ENCODE peak calls at places on chromosomes 3 and 15, in seven cellular contexts. One of them, this sample, is unnamed.

GRCh38 chr3:5463986-5464385 is 276.5 kb downstream of the EDEM1 start:
- DNase-seq in transverse colon: no peak
- DNase-seq in fibroblast of mammary gland: no peak
- DNase-seq in dorsolateral prefrontal cortex: no peak
- DNase-seq in upper lobe of right lung: no peak
- DNase-seq in keratinocyte: no peak
- DNase-seq in stomach: no peak
- DNase-seq in this sample: no peak

GRCh38 chr15:59208850-59209249 is 2.2 kb downstream of the LDHAL6B start:
- DNase-seq in fibroblast of mammary gland: no peak
- DNase-seq in stomach: no peak
- DNase-seq in dorsolateral prefrontal cortex: no peak
- DNase-seq in transverse colon: no peak
- DNase-seq in upper lobe of right lung: no peak
- DNase-seq in keratinocyte: no peak
- DNase-seq in this sample: no peak

GRCh38 chr3:23405081-23405480 is 202.0 kb downstream of the UBE2E2 start:
- DNase-seq in upper lobe of right lung: no peak
- DNase-seq in keratinocyte: no peak
- DNase-seq in dorsolateral prefrontal cortex: no peak
- DNase-seq in fibroblast of mammary gland: no peak
- DNase-seq in stomach: no peak
- DNase-seq in transverse colon: no peak
- DNase-seq in this sample: no peak

GRCh38 chr15:62568004-62568403 is 402.9 kb upstream of the C2CD4B start:
- DNase-seq in stomach: no peak
- DNase-seq in transverse colon: peak
- DNase-seq in fibroblast of mammary gland: no peak
- DNase-seq in dorsolateral prefrontal cortex: no peak
- DNase-seq in upper lobe of right lung: no peak
- DNase-seq in keratinocyte: no peak
- DNase-seq in this sample: no peak

GRCh38 chr3:186909078-186909853 is 21.1 kb upstream of the ST6GAL1 start:
- DNase-seq in stomach: peak
- DNase-seq in transverse colon: peak
- DNase-seq in keratinocyte: no peak
- DNase-seq in fibroblast of mammary gland: no peak
- DNase-seq in upper lobe of right lung: no peak
- DNase-seq in dorsolateral prefrontal cortex: no peak
- DNase-seq in this sample: no peak

GRCh38 chr15:51781506-51781905 is 30.1 kb downstream of the TMOD2 start:
- DNase-seq in dorsolateral prefrontal cortex: no peak
- DNase-seq in transverse colon: no peak
- DNase-seq in fibroblast of mammary gland: no peak
- DNase-seq in keratinocyte: no peak
- DNase-seq in stomach: no peak
- DNase-seq in upper lobe of right lung: no peak
- DNase-seq in this sample: no peak

GRCh38 chr3:172624999-172625398 is 85.9 kb downstream of the NCEH1 start:
- DNase-seq in upper lobe of right lung: no peak
- DNase-seq in transverse colon: no peak
- DNase-seq in keratinocyte: no peak
- DNase-seq in dorsolateral prefrontal cortex: no peak
- DNase-seq in stomach: no peak
- DNase-seq in fibroblast of mammary gland: no peak
- DNase-seq in this sample: no peak

GRCh38 chr3:100865442-100865841 is 127.8 kb downstream of the ABI3BP start:
- DNase-seq in keratinocyte: no peak
- DNase-seq in fibroblast of mammary gland: peak
- DNase-seq in transverse colon: no peak
- DNase-seq in upper lobe of right lung: no peak
- DNase-seq in stomach: no peak
- DNase-seq in dorsolateral prefrontal cortex: no peak
- DNase-seq in this sample: no peak

GRCh38 chr3:134364061-134364935 is 9.9 kb downstream of the AMOTL2 start:
- DNase-seq in fibroblast of mammary gland: peak
- DNase-seq in dorsolateral prefrontal cortex: peak
- DNase-seq in upper lobe of right lung: peak
- DNase-seq in keratinocyte: no peak
- DNase-seq in transverse colon: peak
- DNase-seq in stomach: peak
- DNase-seq in this sample: peak

GRCh38 chr3:182692685-182693084 is 100.6 kb upstream of the ATP11B start:
- DNase-seq in stomach: no peak
- DNase-seq in dorsolateral prefrontal cortex: no peak
- DNase-seq in upper lobe of right lung: no peak
- DNase-seq in fibroblast of mammary gland: no peak
- DNase-seq in keratinocyte: no peak
- DNase-seq in transverse colon: no peak
- DNase-seq in this sample: no peak

GRCh38 chr3:196124608-196125007 is 42.7 kb upstream of the TFRC start:
- DNase-seq in stomach: no peak
- DNase-seq in transverse colon: no peak
- DNase-seq in keratinocyte: no peak
- DNase-seq in fibroblast of mammary gland: no peak
- DNase-seq in dorsolateral prefrontal cortex: no peak
- DNase-seq in upper lobe of right lung: no peak
- DNase-seq in this sample: no peak

GRCh38 chr3:165696496-165696895 is 140.7 kb downstream of the BCHE start:
- DNase-seq in fibroblast of mammary gland: peak
- DNase-seq in upper lobe of right lung: no peak
- DNase-seq in keratinocyte: no peak
- DNase-seq in stomach: no peak
- DNase-seq in transverse colon: no peak
- DNase-seq in dorsolateral prefrontal cortex: no peak
- DNase-seq in this sample: no peak

GRCh38 chr3:42711491-42712343 is 9.1 kb upstream of the HHATL start:
- DNase-seq in transverse colon: no peak
- DNase-seq in stomach: no peak
- DNase-seq in upper lobe of right lung: peak
- DNase-seq in keratinocyte: no peak
- DNase-seq in dorsolateral prefrontal cortex: peak
- DNase-seq in fibroblast of mammary gland: peak
- DNase-seq in this sample: no peak
- TF ChIP-seq CTCF in transverse colon: no peak
- TF ChIP-seq CTCF in stomach: no peak
- TF ChIP-seq CTCF in upper lobe of right lung: no peak
- TF ChIP-seq CTCF in keratinocyte: no peak
- TF ChIP-seq CTCF in dorsolateral prefrontal cortex: no peak
- TF ChIP-seq CTCF in fibroblast of mammary gland: peak
- TF ChIP-seq CTCF in this sample: peak

DNA sequence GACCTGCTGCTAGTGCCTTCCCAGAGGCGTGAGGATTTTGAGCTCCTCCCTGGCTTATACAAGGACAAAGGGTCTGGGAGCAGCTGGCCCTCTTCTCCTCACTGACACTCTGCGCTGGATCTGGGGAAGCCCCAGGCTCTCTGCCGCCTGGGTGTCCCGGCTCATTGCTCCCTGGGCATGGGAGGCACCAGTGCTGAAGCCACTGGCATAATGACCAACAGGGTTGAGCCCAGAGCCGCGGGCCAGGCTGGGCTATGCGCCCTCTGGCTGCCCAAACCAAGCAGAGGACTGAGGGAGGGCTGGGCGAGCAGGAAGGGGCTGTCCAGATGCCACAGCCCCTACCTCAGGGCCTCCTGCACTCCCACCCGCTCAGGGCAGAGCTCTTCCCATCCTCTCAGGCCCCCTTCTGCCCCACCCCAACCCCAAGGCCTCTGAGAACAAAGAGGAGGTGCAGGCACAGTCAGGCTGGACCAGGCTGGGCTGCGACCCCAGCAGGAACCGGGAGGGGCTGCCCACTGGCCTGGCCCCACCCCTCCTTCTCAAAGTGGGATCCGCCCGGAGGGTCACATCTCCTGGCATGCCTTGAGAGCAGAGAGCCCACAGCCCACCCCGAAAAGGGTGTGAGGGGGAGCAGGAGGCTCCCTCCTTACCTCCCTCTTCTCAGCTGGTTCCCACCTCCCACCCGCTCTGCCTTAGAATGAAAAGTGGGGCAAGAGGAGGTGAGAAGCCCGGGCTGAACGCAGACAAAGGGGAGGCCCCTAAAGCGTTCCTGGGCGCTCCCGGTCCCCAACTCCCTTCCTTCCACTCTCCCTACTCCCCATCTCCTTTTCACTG is 1.5 kb downstream of the LINGO1 start:
- DNase-seq in keratinocyte: no peak
- DNase-seq in dorsolateral prefrontal cortex: peak
- DNase-seq in upper lobe of right lung: no peak
- DNase-seq in transverse colon: peak
- DNase-seq in fibroblast of mammary gland: no peak
- DNase-seq in stomach: no peak
- DNase-seq in this sample: no peak
- TF ChIP-seq CTCF in keratinocyte: peak
- TF ChIP-seq CTCF in dorsolateral prefrontal cortex: peak
- TF ChIP-seq CTCF in upper lobe of right lung: peak
- TF ChIP-seq CTCF in transverse colon: no peak
- TF ChIP-seq CTCF in fibroblast of mammary gland: no peak
- TF ChIP-seq CTCF in stomach: no peak
- TF ChIP-seq CTCF in this sample: peak

GRCh38 chr3:40240921-40241320 is 68.6 kb upstream of the EIF1B start:
- DNase-seq in fibroblast of mammary gland: no peak
- DNase-seq in transverse colon: no peak
- DNase-seq in dorsolateral prefrontal cortex: no peak
- DNase-seq in upper lobe of right lung: no peak
- DNase-seq in stomach: no peak
- DNase-seq in keratinocyte: no peak
- DNase-seq in this sample: no peak
- TF ChIP-seq CTCF in fibroblast of mammary gland: no peak
- TF ChIP-seq CTCF in transverse colon: no peak
- TF ChIP-seq CTCF in dorsolateral prefrontal cortex: no peak
- TF ChIP-seq CTCF in upper lobe of right lung: no peak
- TF ChIP-seq CTCF in stomach: no peak
- TF ChIP-seq CTCF in keratinocyte: peak
- TF ChIP-seq CTCF in this sample: no peak

DNA sequence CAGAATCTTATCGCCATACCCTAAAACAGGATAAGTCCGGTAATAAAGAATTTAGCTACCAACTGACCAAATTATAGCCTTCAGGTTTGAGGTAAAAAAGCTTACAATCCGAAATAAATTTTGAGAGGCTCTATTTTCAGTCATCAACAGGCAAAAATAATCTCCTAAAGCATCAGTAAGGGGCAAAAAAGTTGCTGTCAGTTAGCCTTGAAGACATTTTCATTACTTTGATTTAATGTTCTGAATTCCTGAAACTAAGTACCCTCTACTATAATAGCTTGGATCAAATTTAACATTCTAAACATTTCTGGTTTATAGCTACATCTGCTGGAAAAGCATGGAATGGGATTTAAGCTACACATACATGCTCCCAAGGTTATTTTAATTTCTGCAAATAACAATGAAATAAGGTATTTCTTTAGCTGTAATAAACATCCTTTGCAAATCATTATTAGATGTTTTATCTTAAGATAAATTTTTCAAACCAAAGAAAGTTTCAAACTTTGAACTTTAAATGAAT is 245.5 kb downstream of the ULK4 start:
- DNase-seq in transverse colon: no peak
- DNase-seq in dorsolateral prefrontal cortex: no peak
- DNase-seq in keratinocyte: no peak
- DNase-seq in stomach: no peak
- DNase-seq in fibroblast of mammary gland: peak
- DNase-seq in upper lobe of right lung: no peak
- DNase-seq in this sample: no peak
- TF ChIP-seq CTCF in transverse colon: peak
- TF ChIP-seq CTCF in dorsolateral prefrontal cortex: peak
- TF ChIP-seq CTCF in keratinocyte: no peak
- TF ChIP-seq CTCF in stomach: peak
- TF ChIP-seq CTCF in fibroblast of mammary gland: peak
- TF ChIP-seq CTCF in upper lobe of right lung: peak
- TF ChIP-seq CTCF in this sample: peak

GRCh38 chr3:104598848-104599501 is 767.7 kb upstream of the ALCAM start:
- DNase-seq in transverse colon: no peak
- DNase-seq in keratinocyte: no peak
- DNase-seq in upper lobe of right lung: no peak
- DNase-seq in fibroblast of mammary gland: no peak
- DNase-seq in dorsolateral prefrontal cortex: no peak
- DNase-seq in stomach: peak
- DNase-seq in this sample: no peak

GRCh38 chr3:104606812-104607211 is 759.9 kb upstream of the ALCAM start:
- DNase-seq in keratinocyte: no peak
- DNase-seq in transverse colon: no peak
- DNase-seq in stomach: peak
- DNase-seq in fibroblast of mammary gland: no peak
- DNase-seq in dorsolateral prefrontal cortex: no peak
- DNase-seq in upper lobe of right lung: no peak
- DNase-seq in this sample: no peak

GRCh38 chr3:104604326-104605010 is 762.2 kb upstream of the ALCAM start:
- DNase-seq in fibroblast of mammary gland: peak
- DNase-seq in dorsolateral prefrontal cortex: no peak
- DNase-seq in keratinocyte: no peak
- DNase-seq in upper lobe of right lung: no peak
- DNase-seq in transverse colon: no peak
- DNase-seq in stomach: no peak
- DNase-seq in this sample: no peak
- TF ChIP-seq CTCF in fibroblast of mammary gland: peak
- TF ChIP-seq CTCF in dorsolateral prefrontal cortex: no peak
- TF ChIP-seq CTCF in keratinocyte: no peak
- TF ChIP-seq CTCF in upper lobe of right lung: peak
- TF ChIP-seq CTCF in transverse colon: no peak
- TF ChIP-seq CTCF in stomach: no peak
- TF ChIP-seq CTCF in this sample: peak

DNA sequence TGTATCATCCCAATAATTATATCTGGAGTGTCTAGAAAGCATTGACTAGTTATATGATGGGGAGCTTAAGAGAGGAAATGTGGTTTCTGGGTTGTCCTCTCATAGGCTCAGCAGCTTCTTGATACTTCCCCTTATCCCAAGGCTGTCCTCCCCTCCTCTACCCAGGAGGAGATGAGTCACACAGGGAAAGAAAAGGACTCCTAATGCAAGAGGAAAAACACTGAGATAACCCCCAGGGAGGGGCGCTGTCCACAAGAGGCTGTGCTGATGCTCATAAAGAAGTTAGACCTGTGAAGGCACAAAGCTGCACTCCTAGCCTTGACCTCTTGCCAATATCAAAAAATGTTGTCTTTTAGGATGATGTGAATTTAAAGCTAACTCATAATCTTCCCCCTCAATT is 28.8 kb upstream of the GYG1 start:
- DNase-seq in keratinocyte: peak
- DNase-seq in fibroblast of mammary gland: peak
- DNase-seq in transverse colon: no peak
- DNase-seq in stomach: no peak
- DNase-seq in dorsolateral prefrontal cortex: no peak
- DNase-seq in upper lobe of right lung: no peak
- DNase-seq in this sample: no peak
- TF ChIP-seq CTCF in keratinocyte: peak
- TF ChIP-seq CTCF in fibroblast of mammary gland: peak
- TF ChIP-seq CTCF in transverse colon: no peak
- TF ChIP-seq CTCF in stomach: no peak
- TF ChIP-seq CTCF in dorsolateral prefrontal cortex: no peak
- TF ChIP-seq CTCF in upper lobe of right lung: no peak
- TF ChIP-seq CTCF in this sample: no peak

GRCh38 chr3:51684971-51685751 is 14.1 kb downstream of the TEX264 start:
- DNase-seq in stomach: no peak
- DNase-seq in fibroblast of mammary gland: no peak
- DNase-seq in upper lobe of right lung: no peak
- DNase-seq in keratinocyte: no peak
- DNase-seq in transverse colon: no peak
- DNase-seq in dorsolateral prefrontal cortex: no peak
- DNase-seq in this sample: no peak
- TF ChIP-seq CTCF in stomach: no peak
- TF ChIP-seq CTCF in fibroblast of mammary gland: no peak
- TF ChIP-seq CTCF in upper lobe of right lung: peak
- TF ChIP-seq CTCF in keratinocyte: no peak
- TF ChIP-seq CTCF in transverse colon: no peak
- TF ChIP-seq CTCF in dorsolateral prefrontal cortex: no peak
- TF ChIP-seq CTCF in this sample: no peak

This sample was measured in progenitor cell of endocrine pancreas.